ENCODE peak calls at places on chromosome 6, in five cellular contexts. I is psoas muscle; L is central memory CD4-positive, alpha-beta T cell; A is neural progenitor cell; S is OCI-LY7. H is an unnamed sample.

GRCh38 chr6:39791850-39792500 is at the start of gene DAAM2:
- DNase-seq in I (peak; percentile 78), L (no peak), A (peak; percentile 70), S (no peak), H (no peak)

GRCh38 chr6:82178759-82179112 is 68.8 kb downstream of the IBTK start:
- DNase-seq in I (no peak), L (no peak), A (no peak), S (no peak), H (no peak)

GRCh38 chr6:11645016-11645415 is 107.5 kb downstream of the TMEM170B start:
- DNase-seq in I (no peak), L (no peak), A (no peak), S (no peak), H (no peak)

GRCh38 chr6:157791461-157791860 is 31.6 kb upstream of the SNX9 start:
- DNase-seq in I (no peak), L (no peak), A (no peak), S (no peak), H (no peak)

GRCh38 chr6:31615748-31616147 is 714 bp downstream of the AIF1 start:
- DNase-seq in I (no peak), L (no peak), A (no peak), S (peak; percentile 62), H (no peak)

GRCh38 chr6:31861150-31861549 is 1.5 kb downstream of the NEU1 start:
- DNase-seq in I (no peak), L (no peak), A (no peak), S (no peak), H (no peak)

GRCh38 chr6:38346291-38347079 is 293.2 kb downstream of the BTBD9 start:
- DNase-seq in I (no peak), L (no peak), A (no peak), S (no peak), H (no peak)

GRCh38 chr6:123745877-123746276 is 57.8 kb upstream of the NKAIN2 start:
- DNase-seq in I (no peak), L (no peak), A (no peak), S (no peak), H (no peak)

GRCh38 chr6:36724514-36725385 is 27.1 kb downstream of the RAB44 start:
- DNase-seq in I (peak; percentile 80), L (no peak), A (peak; percentile 72), S (peak; percentile 64), H (peak; percentile 46)

GRCh38 chr6:39411001-39411400 is 88.5 kb upstream of the KCNK16 start:
- DNase-seq in I (no peak), L (no peak), A (no peak), S (no peak), H (no peak)

GRCh38 chr6:90468080-90468479 is 118.8 kb downstream of the MAP3K7 start:
- DNase-seq in I (no peak), L (no peak), A (no peak), S (no peak), H (no peak)

GRCh38 chr6:149046822-149047246 is 270.7 kb upstream of the TAB2 start:
- DNase-seq in I (no peak), L (peak; percentile 17), A (no peak), S (peak; percentile 45), H (no peak)

GRCh38 chr6:74362391-74362790 is 666.4 kb downstream of the CD109 start:
- DNase-seq in I (no peak), L (no peak), A (no peak), S (no peak), H (no peak)

GRCh38 chr6:35302604-35303218 is 5.1 kb downstream of the DEF6 start:
- DNase-seq in I (peak; percentile 65), L (peak; percentile 90), A (no peak), S (peak; percentile 81), H (peak; percentile 94)

GRCh38 chr6:160102399-160102798 is 19.2 kb upstream of the SLC22A1 start:
- DNase-seq in I (no peak), L (no peak), A (no peak), S (no peak), H (no peak)

GRCh38 chr6:32082951-32083350 is 26.2 kb downstream of the TNXB start:
- DNase-seq in I (peak; percentile 83), L (no peak), A (no peak), S (no peak), H (no peak)

GRCh38 chr6:113635222-113635970 is 221.7 kb upstream of the MARCKS start:
- DNase-seq in I (no peak), L (no peak), A (no peak), S (no peak), H (no peak)

GRCh38 chr6:72149715-72150114 is 263.4 kb downstream of the RIMS1 start:
- DNase-seq in I (no peak), L (no peak), A (no peak), S (no peak), H (no peak)